ENCODE peak calls at places on chromosome 18, in six cellular contexts. A is cardiac muscle cell, W is body of pancreas, X is upper lobe of right lung, T is HCT116, J is kidney. D is an unnamed sample.

GRCh38 chr18:36481201-36481657 is 183.7 kb downstream of the FHOD3 start:
- DNase-seq in A (no peak), W (no peak), X (no peak), T (no peak), J (no peak), D (no peak)

GRCh38 chr18:36340232-36340631 is 42.7 kb downstream of the FHOD3 start:
- DNase-seq in A (no peak), W (no peak), X (no peak), T (no peak), J (no peak), D (no peak)

GRCh38 chr18:463442-464310 is 36.8 kb downstream of the COLEC12 start:
- DNase-seq in A (peak; percentile 52), W (no peak), X (peak; percentile 73), T (no peak), J (no peak), D (no peak)

GRCh38 chr18:49628119-49628518 is 66.3 kb downstream of the LIPG start:
- DNase-seq in A (no peak), W (no peak), X (no peak), T (no peak), J (no peak), D (no peak)

GRCh38 chr18:26309283-26309682 is 83.0 kb downstream of the TAF4B start:
- DNase-seq in A (no peak), W (no peak), X (no peak), T (no peak), J (no peak), D (no peak)

GRCh38 chr18:9971313-9971920 is 57.6 kb downstream of the VAPA start:
- DNase-seq in A (peak; percentile 81), W (peak; percentile 86), X (no peak), T (peak; percentile 60), J (no peak), D (peak; percentile 71)

GRCh38 chr18:3994061-3994687 is 460.9 kb downstream of the DLGAP1 start:
- DNase-seq in A (peak; percentile 55), W (no peak), X (no peak), T (no peak), J (no peak), D (no peak)

GRCh38 chr18:49784427-49785185 is 28.7 kb downstream of the ACAA2 start:
- DNase-seq in A (no peak), W (no peak), X (no peak), T (no peak), J (no peak), D (no peak)

GRCh38 chr18:73007195-73007934 is 139.6 kb upstream of the NETO1 start:
- DNase-seq in A (no peak), W (no peak), X (no peak), T (no peak), J (no peak), D (no peak)

GRCh38 chr18:70258243-70258642 is 30.6 kb upstream of the SOCS6 start:
- DNase-seq in A (no peak), W (no peak), X (no peak), T (no peak), J (no peak), D (no peak)

GRCh38 chr18:68431111-68431921 is 283.6 kb downstream of the TMX3 start:
- DNase-seq in A (no peak), W (no peak), X (no peak), T (no peak), J (no peak), D (no peak)

GRCh38 chr18:48683197-48683596 is 144.4 kb downstream of the CTIF start:
- DNase-seq in A (no peak), W (no peak), X (no peak), T (no peak), J (no peak), D (no peak)

GRCh38 chr18:45164551-45164950 is 450.7 kb upstream of the SLC14A2 start:
- DNase-seq in A (no peak), W (no peak), X (no peak), T (no peak), J (no peak), D (no peak)

GRCh38 chr18:77061946-77062517 is 70.6 kb downstream of the MBP start:
- DNase-seq in A (no peak), W (no peak), X (no peak), T (no peak), J (no peak), D (no peak)

GRCh38 chr18:54392621-54393023 is 34.9 kb downstream of the C18orf54 start:
- DNase-seq in A (peak; percentile 78), W (no peak), X (no peak), T (peak; percentile 68), J (no peak), D (no peak)

GRCh38 chr18:48300463-48300961 is 108.7 kb downstream of the ZBTB7C start:
- DNase-seq in A (peak; percentile 30), W (no peak), X (peak; percentile 60), T (no peak), J (no peak), D (no peak)

GRCh38 chr18:60499675-60500074 is 127.1 kb upstream of the MC4R start:
- DNase-seq in A (no peak), W (no peak), X (no peak), T (no peak), J (no peak), D (no peak)

GRCh38 chr18:75157359-75157758 is 51.6 kb downstream of the PTGR3 start:
- DNase-seq in A (no peak), W (no peak), X (no peak), T (no peak), J (no peak), D (no peak)

GRCh38 chr18:55095579-55095978 is 136.3 kb upstream of the CCDC68 start:
- DNase-seq in A (no peak), W (no peak), X (no peak), T (no peak), J (no peak), D (no peak)

GRCh38 chr18:50793641-50794565 is 25.9 kb downstream of the MRO start:
- DNase-seq in A (no peak), W (no peak), X (no peak), T (no peak), J (no peak), D (no peak)

GRCh38 chr18:41809652-41810051 is 145.4 kb upstream of the PIK3C3 start:
- DNase-seq in A (no peak), W (no peak), X (no peak), T (no peak), J (no peak), D (no peak)

GRCh38 chr18:8455661-8456614 is 153.3 kb upstream of the RAB12 start:
- DNase-seq in A (no peak), W (no peak), X (no peak), T (no peak), J (no peak), D (no peak)

GRCh38 chr18:57743008-57743407 is 60.1 kb downstream of the ATP8B1 start:
- DNase-seq in A (no peak), W (no peak), X (no peak), T (no peak), J (no peak), D (no peak)

DNA sequence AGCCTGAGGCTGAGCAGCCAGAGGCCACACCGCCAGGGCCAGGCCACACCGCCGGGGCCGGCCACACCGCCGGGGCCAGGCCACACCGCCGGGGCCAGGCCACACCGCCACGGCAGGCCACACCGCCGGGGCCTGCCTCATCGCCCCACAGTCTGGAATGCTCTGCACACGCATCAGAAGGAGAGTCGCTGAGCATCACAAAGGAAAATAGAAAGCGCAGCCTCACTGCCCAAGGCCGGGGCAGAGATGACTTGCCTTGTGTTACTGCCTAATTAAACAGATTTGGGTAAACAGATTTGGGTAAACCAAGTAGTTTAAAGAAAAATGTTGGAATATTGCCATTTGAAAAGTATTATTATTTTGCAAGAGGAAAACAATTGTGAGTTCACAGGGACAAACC is 10.4 kb upstream of the NFATC1 start:
- DNase-seq in A (no peak), W (no peak), X (no peak), T (no peak), J (no peak), D (no peak)
- H3K4me1 ChIP-seq in A (no peaks in the 10 kb centered on the region), W (no peaks in the 10 kb centered on the region), X (no peaks in the 10 kb centered on the region), T (no peaks in the 10 kb centered on the region), J (no peaks in the 10 kb centered on the region), D (no peaks in the 10 kb centered on the region)

GRCh38 chr18:62784966-62785413 is 69.6 kb downstream of the PHLPP1 start:
- DNase-seq in A (no peak), W (no peak), X (no peak), T (no peak), J (no peak), D (peak; percentile 72)
- H3K4me1 ChIP-seq in A (peaks cover 13% of the 10 kb centered on the region), W (peaks cover 17% of the 10 kb centered on the region), X (peaks cover 7% of the 10 kb centered on the region), T (peaks cover 18% of the 10 kb centered on the region), J (no peaks in the 10 kb centered on the region), D (peaks cover 12% of the 10 kb centered on the region)

DNA sequence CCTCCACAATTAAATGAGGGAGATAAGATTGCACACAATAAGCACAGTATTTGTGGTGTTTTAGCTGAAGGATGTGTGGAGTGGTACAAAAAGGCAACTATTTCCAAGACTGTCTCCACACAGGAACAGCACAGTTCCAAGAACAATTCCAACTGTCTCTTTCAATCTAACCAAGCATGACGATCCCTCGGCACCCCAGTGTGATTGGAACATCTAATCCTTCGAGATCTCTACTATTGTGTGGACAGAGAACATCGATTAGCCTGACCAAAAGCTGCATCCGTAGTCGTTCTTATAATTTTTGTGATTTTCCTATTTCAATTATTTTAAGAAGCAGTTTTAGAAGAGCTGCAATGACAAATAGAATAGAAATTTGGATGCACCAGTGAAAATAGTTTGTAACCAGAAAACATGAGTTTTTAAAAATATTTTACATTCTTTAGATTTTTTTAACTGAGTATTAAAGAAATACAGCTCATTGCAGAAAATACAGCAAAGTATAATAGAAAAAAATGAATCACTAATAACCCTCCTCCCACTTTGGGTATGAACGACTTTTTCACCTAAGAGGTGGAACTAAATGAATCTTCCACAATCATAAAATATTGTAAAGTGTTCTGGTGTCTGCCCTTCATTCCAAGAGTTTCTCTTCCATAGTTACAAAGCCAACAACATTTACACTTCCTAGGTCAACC is 76.4 kb upstream of the CABLES1 start:
- DNase-seq in A (no peak), W (no peak), X (no peak), T (no peak), J (no peak), D (no peak)
- H3K4me1 ChIP-seq in A (no peaks in the 10 kb centered on the region), W (no peaks in the 10 kb centered on the region), X (no peaks in the 10 kb centered on the region), T (no peaks in the 10 kb centered on the region), J (no peaks in the 10 kb centered on the region), D (no peaks in the 10 kb centered on the region)

GRCh38 chr18:2968559-2968958 is 44.4 kb downstream of the LPIN2 start:
- DNase-seq in A (no peak), W (no peak), X (no peak), T (no peak), J (no peak), D (no peak)

GRCh38 chr18:2965797-2966196 is 47.1 kb downstream of the LPIN2 start:
- DNase-seq in A (no peak), W (no peak), X (no peak), T (no peak), J (no peak), D (no peak)

GRCh38 chr18:2969695-2970094 is 43.2 kb downstream of the LPIN2 start:
- DNase-seq in A (no peak), W (no peak), X (no peak), T (no peak), J (no peak), D (no peak)

GRCh38 chr18:2967820-2968219 is 45.1 kb downstream of the LPIN2 start:
- DNase-seq in A (peak; percentile 33), W (no peak), X (no peak), T (no peak), J (no peak), D (no peak)

DNA sequence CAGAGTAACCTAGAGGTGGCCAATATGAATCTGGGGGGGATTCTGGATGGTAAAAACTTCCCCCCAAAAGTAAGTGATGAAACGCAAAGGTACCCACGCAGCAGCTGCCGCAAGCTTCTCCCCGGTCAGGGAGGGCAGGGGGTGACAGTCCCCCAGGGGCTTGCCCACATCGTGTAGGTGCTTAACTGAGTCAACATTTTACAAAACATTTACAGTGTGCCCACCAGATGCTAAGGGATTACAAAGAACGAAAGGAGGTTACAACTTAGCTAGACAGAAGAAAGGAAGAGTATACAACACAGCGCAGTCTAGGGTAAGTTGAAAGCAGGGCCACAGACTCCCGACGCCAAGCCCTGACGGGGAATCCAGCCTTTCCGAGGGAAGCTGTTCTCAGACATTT is 45.6 kb downstream of the LPIN2 start:
- DNase-seq in A (no peak), W (no peak), X (no peak), T (no peak), J (no peak), D (no peak)
- H3K4me1 ChIP-seq in A (peaks cover 24% of the 10 kb centered on the region), W (peaks cover 36% of the 10 kb centered on the region), X (peaks cover 53% of the 10 kb centered on the region), T (no peaks in the 10 kb centered on the region), J (peaks cover 34% of the 10 kb centered on the region), D (peaks cover 13% of the 10 kb centered on the region)

D was measured in uterus.